ENCODE peak calls at places on chromosomes 1 and 21, in five cellular contexts. X, Q, B, V and I are unnamed samples.

GRCh38 chr21:40603774-40604173 is 243.2 kb downstream of the DSCAM start:
- DNase-seq in X (no peak), Q (no peak), B (no peak), V (no peak), I (no peak)

GRCh38 chr21:39612233-39613028 is at the start of gene B3GALT5:
- DNase-seq in X (peak; percentile 77), Q (peak; percentile 89), B (peak; percentile 77), V (no peak), I (peak; percentile 11)

GRCh38 chr1:95604784-95605183 is 370.8 kb downstream of the RWDD3 start:
- DNase-seq in X (no peak), Q (no peak), B (no peak), V (no peak), I (no peak)

GRCh38 chr1:48035371-48036141 is 38.4 kb upstream of the TRABD2B start:
- DNase-seq in X (no peak), Q (no peak), B (no peak), V (no peak), I (no peak)

GRCh38 chr1:152683846-152684245 is 2.1 kb upstream of the LCE2B start:
- DNase-seq in X (no peak), Q (no peak), B (no peak), V (no peak), I (peak; percentile 66)

GRCh38 chr1:218473527-218473926 is 128.4 kb downstream of the TGFB2 start:
- DNase-seq in X (no peak), Q (peak; percentile 74), B (no peak), V (peak; percentile 73), I (no peak)

GRCh38 chr1:1921459-1921862 is 2.4 kb upstream of the TMEM52 start:
- DNase-seq in X (peak; percentile 24), Q (no peak), B (no peak), V (no peak), I (no peak)

GRCh38 chr1:170881268-170882265 is 53.8 kb upstream of the MROH9 start:
- DNase-seq in X (no peak), Q (peak; percentile 7), B (peak; percentile 24), V (peak; percentile 42), I (peak; percentile 51)

GRCh38 chr1:194447635-194448034 is 1261.2 kb upstream of the B3GALT2 start:
- DNase-seq in X (no peak), Q (no peak), B (no peak), V (peak; percentile 71), I (no peak)

GRCh38 chr1:24361811-24362210 is 42.7 kb downstream of the GRHL3 start:
- DNase-seq in X (no peak), Q (no peak), B (no peak), V (no peak), I (no peak)

GRCh38 chr1:145979746-145980435 is 15.4 kb downstream of the POLR3GL start:
- DNase-seq in X (no peak), Q (no peak), B (no peak), V (no peak), I (no peak)

GRCh38 chr1:109214695-109215623 is 1.2 kb downstream of the SARS1 start:
- DNase-seq in X (no peak), Q (peak; percentile 93), B (no peak), V (peak; percentile 95), I (no peak)

GRCh38 chr1:183227963-183228649 is 42.0 kb downstream of the LAMC2 start:
- DNase-seq in X (peak; percentile 81), Q (peak; percentile 74), B (peak; percentile 49), V (peak; percentile 41), I (peak; percentile 71)

GRCh38 chr1:15362737-15363128 is 47.0 kb upstream of the EFHD2 start:
- DNase-seq in X (no peak), Q (no peak), B (no peak), V (no peak), I (no peak)
- H4K8ac ChIP-seq in X (no peak overlapping the region), Q (no peak overlapping the region), B (no peak overlapping the region), V (no peak overlapping the region), I (no peak overlapping the region)

GRCh38 chr1:116311756-116312691 is 61.0 kb upstream of the ATP1A1 start:
- DNase-seq in X (no peak), Q (no peak), B (peak; percentile 41), V (no peak), I (peak; percentile 11)
- H3K4me1 ChIP-seq in X (peaks cover 4% of the 10 kb centered on the region), Q (no peaks in the 10 kb centered on the region), B (peaks cover 13% of the 10 kb centered on the region), V (no peaks in the 10 kb centered on the region), I (peaks cover 13% of the 10 kb centered on the region)

DNA sequence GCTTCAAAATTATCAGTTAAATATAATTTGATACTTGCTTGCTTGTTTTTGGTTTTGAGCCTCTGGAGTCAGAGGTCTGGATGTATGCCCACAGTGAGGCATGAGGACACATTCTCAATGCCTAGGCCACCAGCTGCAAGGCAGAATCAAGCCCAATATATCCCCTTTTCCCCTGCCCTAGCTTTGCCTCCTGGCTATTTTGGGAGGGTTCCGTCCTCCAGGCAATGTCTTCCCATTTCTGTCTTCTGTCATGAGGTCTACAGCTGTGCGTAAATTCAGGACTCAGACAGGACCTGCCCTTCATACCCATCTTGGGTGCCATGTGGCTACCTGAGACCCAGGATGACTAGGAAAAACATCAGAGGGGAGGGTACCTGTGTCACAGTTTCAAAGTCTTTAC is 19.2 kb downstream of the NRDC start:
- DNase-seq in X (no peak), Q (no peak), B (no peak), V (no peak), I (no peak)
- H3K27ac ChIP-seq in X (peak overlapping the region; percentile 29), Q (no peak overlapping the region), B (no peak overlapping the region), V (no peak overlapping the region), I (no peak overlapping the region)

GRCh38 chr1:150552692-150553278 is 3.6 kb downstream of the ADAMTSL4 start:
- DNase-seq in X (peak; percentile 22), Q (no peak), B (no peak), V (no peak), I (no peak)
- H4K8ac ChIP-seq in X (no peak overlapping the region), Q (no peak overlapping the region), B (no peak overlapping the region), V (peak overlapping the region; percentile 50), I (peak overlapping the region; percentile 10)

DNA sequence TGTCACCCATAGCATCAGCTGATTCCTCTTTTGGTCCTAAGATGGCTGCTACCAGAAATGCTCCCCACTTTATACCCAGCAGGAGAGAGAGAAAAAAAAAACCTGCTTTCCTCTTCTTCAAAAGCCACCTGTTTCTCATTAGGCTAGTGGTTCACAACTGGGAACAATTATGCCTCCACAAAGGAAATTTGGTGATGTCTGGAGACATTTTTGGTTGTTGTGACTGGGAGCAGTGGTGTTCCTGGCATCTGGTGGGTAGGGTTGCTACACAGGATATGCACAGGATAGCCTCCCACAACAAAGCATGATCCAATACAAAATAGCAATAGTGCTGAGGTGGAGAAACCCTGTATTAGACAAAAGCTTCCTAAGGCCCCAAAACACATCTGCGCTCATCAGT is 38.5 kb upstream of the SGIP1 start:
- DNase-seq in X (no peak), Q (no peak), B (no peak), V (no peak), I (no peak)
- H3K4me1 ChIP-seq in X (no peaks in the 10 kb centered on the region), Q (no peaks in the 10 kb centered on the region), B (no peaks in the 10 kb centered on the region), V (peaks cover 11% of the 10 kb centered on the region), I (no peaks in the 10 kb centered on the region)

GRCh38 chr1:8406946-8407345 is 89.0 kb downstream of the SLC45A1 start:
- DNase-seq in X (no peak), Q (no peak), B (no peak), V (no peak), I (peak; percentile 39)
- H3K27ac ChIP-seq in X (no peak overlapping the region), Q (no peak overlapping the region), B (no peak overlapping the region), V (peak overlapping the region; percentile 96), I (no peak overlapping the region)

GRCh38 chr1:203124546-203125317 is 2.8 kb upstream of the ADORA1 start:
- DNase-seq in X (peak; percentile 15), Q (no peak), B (no peak), V (peak; percentile 34), I (no peak)

GRCh38 chr1:203127672-203128611 is at the start of gene ADORA1:
- DNase-seq in X (peak; percentile 80), Q (peak; percentile 87), B (peak; percentile 57), V (peak; percentile 41), I (peak; percentile 30)

GRCh38 chr1:203124011-203124410 is 3.5 kb upstream of the ADORA1 start:
- DNase-seq in X (no peak), Q (no peak), B (no peak), V (no peak), I (no peak)

GRCh38 chr1:203126866-203127671 is 457 bp upstream of the ADORA1 start:
- DNase-seq in X (peak; percentile 24), Q (no peak), B (no peak), V (peak; percentile 4), I (no peak)

GRCh38 chr1:203126151-203126865 is 1.2 kb upstream of the ADORA1 start:
- DNase-seq in X (peak; percentile 39), Q (peak; percentile 86), B (peak; percentile 18), V (peak; percentile 22), I (no peak)
- H4K8ac ChIP-seq in X (no peak overlapping the region), Q (no peak overlapping the region), B (peak overlapping the region; percentile 3), V (no peak overlapping the region), I (no peak overlapping the region)